ENCODE peak calls at places on chromosomes 12 and 14, in eight cellular contexts. C, N, B, T, K, V, G and H are unnamed samples.

GRCh38 chr12:25069221-25069620 is 120.3 kb upstream of the BCAT1 start:
- DNase-seq in C (no peak), N (no peak), B (no peak), T (no peak), K (no peak), V (no peak), G (no peak), H (no peak)

GRCh38 chr14:38496092-38496491 is 240.2 kb upstream of the CLEC14A start:
- DNase-seq in C (no peak), N (no peak), B (no peak), T (no peak), K (no peak), V (no peak), G (no peak), H (no peak)

GRCh38 chr12:108477055-108477880 is 37.8 kb upstream of the FICD start:
- DNase-seq in C (no peak), N (no peak), B (no peak), T (no peak), K (no peak), V (no peak), G (no peak), H (no peak)

GRCh38 chr12:88334271-88334670 is 192.2 kb downstream of the TMTC3 start:
- DNase-seq in C (peak), N (no peak), B (peak), T (peak), K (no peak), V (no peak), G (peak), H (no peak)

GRCh38 chr14:95078841-95079240 is 78.5 kb downstream of the DICER1 start:
- DNase-seq in C (no peak), N (no peak), B (no peak), T (no peak), K (no peak), V (no peak), G (no peak), H (no peak)

GRCh38 chr14:90023176-90023896 is 38.5 kb upstream of the KCNK13 start:
- DNase-seq in C (peak), N (no peak), B (no peak), T (no peak), K (no peak), V (no peak), G (no peak), H (no peak)

GRCh38 chr14:74257078-74257987 is 18.1 kb downstream of the VSX2 start:
- DNase-seq in C (peak), N (no peak), B (no peak), T (peak), K (peak), V (no peak), G (peak), H (no peak)

GRCh38 chr12:43836455-43836989 is 641 bp downstream of the TMEM117 start:
- DNase-seq in C (peak), N (no peak), B (no peak), T (no peak), K (no peak), V (no peak), G (no peak), H (no peak)

GRCh38 chr12:7542813-7543212 is 39.2 kb upstream of the CD163 start:
- DNase-seq in C (peak), N (no peak), B (no peak), T (no peak), K (no peak), V (no peak), G (no peak), H (no peak)

GRCh38 chr14:30882431-30882830 is 8.1 kb downstream of the COCH start:
- DNase-seq in C (no peak), N (no peak), B (no peak), T (no peak), K (no peak), V (no peak), G (no peak), H (no peak)

GRCh38 chr14:91284791-91285548 is 40.5 kb upstream of the GPR68 start:
- DNase-seq in C (no peak), N (no peak), B (no peak), T (no peak), K (no peak), V (no peak), G (peak), H (peak)

GRCh38 chr12:46788247-46788887 is 37.4 kb downstream of the SLC38A4 start:
- DNase-seq in C (peak), N (no peak), B (no peak), T (no peak), K (no peak), V (no peak), G (no peak), H (no peak)

GRCh38 chr12:17076335-17076734 is 470.4 kb upstream of the LMO3 start:
- DNase-seq in C (no peak), N (no peak), B (no peak), T (peak), K (no peak), V (no peak), G (no peak), H (no peak)

GRCh38 chr14:58395815-58396626 is at the start of gene TOMM20L:
- DNase-seq in C (peak), N (peak), B (peak), T (peak), K (peak), V (no peak), G (peak), H (peak)

GRCh38 chr12:44372259-44372658 is 503.9 kb downstream of the NELL2 start:
- DNase-seq in C (no peak), N (no peak), B (no peak), T (no peak), K (no peak), V (peak), G (no peak), H (no peak)

GRCh38 chr14:64841121-64841611 is 38.5 kb downstream of the SPTB start:
- DNase-seq in C (peak), N (no peak), B (no peak), T (peak), K (no peak), V (no peak), G (no peak), H (no peak)

DNA sequence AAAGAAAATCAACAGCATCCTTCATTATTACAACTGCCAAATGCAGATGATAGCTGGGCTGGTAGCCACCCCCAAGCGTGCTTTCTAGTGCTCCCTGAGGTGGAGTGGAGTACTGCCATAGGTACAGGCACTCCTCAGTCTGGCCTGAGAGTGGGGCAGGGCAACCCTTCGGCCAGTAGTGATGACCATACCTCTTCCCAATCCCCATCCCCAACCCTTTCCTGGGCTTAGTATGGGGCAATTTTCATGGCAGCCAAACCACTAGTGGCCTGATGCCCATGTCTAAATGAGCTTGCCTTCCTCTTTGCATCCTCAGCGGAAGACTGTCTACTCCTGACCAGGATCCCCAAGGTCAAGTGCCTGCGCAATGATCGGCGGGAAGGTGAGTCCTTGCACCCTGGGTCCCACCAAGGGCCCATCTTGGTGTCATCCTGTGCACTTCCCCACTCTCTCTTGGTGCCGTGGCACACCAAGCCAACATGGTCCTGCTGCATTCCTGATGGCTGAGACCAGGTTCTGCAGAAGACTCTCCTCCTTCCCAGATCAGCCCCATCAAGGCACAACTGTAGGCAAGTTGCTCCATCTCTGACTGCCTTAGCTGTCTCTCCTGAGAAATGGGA is 65.8 kb downstream of the GALNT16 start:
- DNase-seq in C (no peak), N (no peak), B (peak), T (no peak), K (no peak), V (no peak), G (no peak), H (peak)
- TF ChIP-seq CTCF in C (peak), N (no peak), B (no peak), T (no peak), K (no peak), V (no peak), G (peak), H (peak)

GRCh38 chr14:21825147-21825743 is 151.6 kb upstream of the OR4E1 start:
- DNase-seq in C (peak), N (no peak), B (no peak), T (peak), K (peak), V (no peak), G (peak), H (no peak)
- TF ChIP-seq CTCF in C (peak), N (no peak), B (no peak), T (peak), K (peak), V (peak), G (peak), H (peak)

GRCh38 chr14:32405856-32406255 is 76.8 kb downstream of the AKAP6 start:
- DNase-seq in C (no peak), N (no peak), B (no peak), T (no peak), K (no peak), V (no peak), G (no peak), H (no peak)
- TF ChIP-seq CTCF in C (no peak), N (no peak), B (no peak), T (no peak), K (no peak), V (no peak), G (no peak), H (no peak)

DNA sequence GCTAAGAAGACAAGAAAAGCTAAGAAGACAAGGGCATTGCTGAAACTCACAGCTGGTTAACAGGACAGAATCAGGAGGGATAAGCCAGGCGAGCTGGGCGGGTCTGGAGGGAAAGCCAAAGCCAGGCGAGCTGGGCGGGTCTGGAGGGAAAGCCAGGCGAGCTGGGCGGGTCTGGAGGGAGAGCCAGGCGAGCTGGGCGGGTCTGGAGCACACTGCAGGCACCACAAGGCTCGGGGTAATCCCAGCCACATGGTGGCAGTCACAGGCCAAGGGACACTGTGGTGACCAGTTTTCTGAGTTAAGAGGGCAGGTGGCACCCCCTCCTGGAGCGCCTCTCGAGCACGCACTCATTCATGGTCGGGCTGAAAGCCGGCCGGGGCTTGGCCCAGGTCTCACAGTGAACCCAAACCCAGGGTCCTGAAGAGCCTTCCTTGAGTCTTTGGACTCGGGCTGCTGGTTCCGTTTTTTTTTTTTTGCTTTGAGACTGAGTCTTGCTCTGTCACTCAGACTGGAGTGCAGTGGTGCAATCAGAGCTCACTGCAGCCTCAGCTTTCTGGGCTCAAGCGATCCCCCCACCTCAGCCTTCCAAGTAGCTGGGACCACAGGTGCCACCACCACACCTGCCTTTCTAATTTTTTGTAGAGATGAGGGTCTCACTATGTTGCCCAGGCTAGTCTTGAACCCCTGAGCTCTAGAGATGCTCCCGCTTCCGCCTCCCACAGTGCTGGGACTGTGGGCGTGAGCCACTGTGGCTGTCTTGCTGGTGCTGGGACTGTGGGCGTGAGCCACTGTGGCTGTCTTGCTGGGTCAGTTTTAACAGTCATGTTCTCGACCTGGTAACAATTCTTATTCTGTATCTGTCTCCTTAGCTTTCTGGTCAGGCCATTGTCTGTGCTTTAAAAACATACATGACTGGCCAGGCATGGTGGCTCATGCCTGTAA is 40.2 kb downstream of the HSP90AA1 start:
- DNase-seq in C (peak), N (no peak), B (peak), T (peak), K (no peak), V (no peak), G (peak), H (no peak)
- TF ChIP-seq CTCF in C (no peak), N (no peak), B (peak), T (peak), K (no peak), V (no peak), G (peak), H (peak)